ENCODE peak calls at places on chromosomes 1 and 21, in nine cellular contexts. U, A, S, O, L, V, N, Q and X are unnamed samples.

GRCh38 chr1:21644906-21645305 is 24.3 kb downstream of the RAP1GAP start:
- DNase-seq in Q (no peak), L (no peak), O (no peak), V (no peak), S (no peak), N (no peak), U (no peak), A (no peak), X (no peak)

GRCh38 chr1:219659005-219659632 is 46.2 kb upstream of the ZC3H11B start:
- DNase-seq in V (no peak), A (no peak), N (no peak), O (peak), U (no peak), Q (no peak), L (no peak), S (no peak), X (no peak)

GRCh38 chr1:174836543-174836942 is 163.2 kb upstream of the CACYBP start:
- DNase-seq in A (no peak), V (no peak), L (no peak), S (no peak), Q (no peak), U (no peak), O (no peak), N (no peak), X (no peak)

GRCh38 chr1:87100271-87100670 is 185.8 kb downstream of the HS2ST1 start:
- DNase-seq in L (no peak), V (no peak), S (no peak), Q (no peak), N (no peak), O (no peak), U (no peak), A (no peak), X (no peak)

GRCh38 chr1:11682799-11683198 is 1.9 kb upstream of the MAD2L2 start:
- DNase-seq in L (no peak), U (no peak), S (no peak), O (no peak), N (no peak), A (no peak), V (no peak), Q (peak), X (no peak)

GRCh38 chr1:94790246-94790645 is 29.9 kb upstream of the SLC44A3 start:
- DNase-seq in V (no peak), A (no peak), N (no peak), O (no peak), L (no peak), S (no peak), Q (no peak), U (no peak), X (no peak)

GRCh38 chr1:198556969-198557368 is 16.5 kb upstream of the ATP6V1G3 start:
- DNase-seq in N (no peak), U (no peak), L (peak), V (no peak), S (peak), A (peak), Q (peak), O (no peak), X (no peak)

GRCh38 chr1:22414244-22414751 is 37.4 kb upstream of the ZBTB40 start:
- DNase-seq in N (no peak), A (no peak), S (no peak), V (no peak), U (peak), O (peak), L (peak), Q (no peak), X (no peak)

DNA sequence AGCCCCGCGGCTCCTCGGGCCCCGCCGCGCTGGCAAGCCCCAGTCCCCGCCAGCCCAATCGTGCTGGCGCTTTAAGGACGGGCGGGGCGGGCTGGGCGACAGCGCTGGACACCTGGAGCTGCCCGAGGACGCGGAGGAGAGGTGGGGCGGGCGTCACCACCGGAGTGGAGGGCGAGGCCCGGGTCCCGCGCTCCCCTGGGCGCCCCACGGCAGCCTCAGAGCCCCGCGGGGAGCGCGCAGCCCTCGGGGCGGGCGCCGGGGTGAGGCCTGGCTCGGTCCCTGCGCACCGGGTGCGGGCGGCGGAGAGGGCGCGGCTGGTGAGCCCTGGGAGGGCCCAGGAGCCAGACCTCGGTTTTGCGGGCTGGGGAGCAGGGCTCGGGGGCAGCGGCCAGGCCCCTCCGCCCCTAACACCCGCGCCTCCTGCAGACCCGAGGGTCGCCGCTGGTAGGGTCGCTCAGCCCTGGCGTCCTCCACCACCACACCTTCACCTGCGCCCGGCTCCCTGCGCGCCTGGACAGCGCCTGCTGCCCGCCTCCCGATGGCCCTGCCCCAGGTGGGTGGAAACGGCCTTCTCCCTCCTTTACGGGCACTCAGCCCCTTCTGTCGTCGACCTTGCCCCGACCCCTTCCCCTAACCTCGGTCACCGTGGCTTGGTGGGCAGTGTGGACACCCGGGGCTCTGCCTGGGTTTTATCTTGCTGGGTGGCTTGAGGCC is at the start of gene TMEM61:
- DNase-seq in V (no peak), L (no peak), N (no peak), S (no peak), A (no peak), Q (no peak), O (no peak), U (no peak), X (no peak)
- H3K4me3 ChIP-seq in V (peak), L (no peak), N (peak), S (peak), A (no peak), Q (peak), O (peak), U (peak), X (peak)

DNA sequence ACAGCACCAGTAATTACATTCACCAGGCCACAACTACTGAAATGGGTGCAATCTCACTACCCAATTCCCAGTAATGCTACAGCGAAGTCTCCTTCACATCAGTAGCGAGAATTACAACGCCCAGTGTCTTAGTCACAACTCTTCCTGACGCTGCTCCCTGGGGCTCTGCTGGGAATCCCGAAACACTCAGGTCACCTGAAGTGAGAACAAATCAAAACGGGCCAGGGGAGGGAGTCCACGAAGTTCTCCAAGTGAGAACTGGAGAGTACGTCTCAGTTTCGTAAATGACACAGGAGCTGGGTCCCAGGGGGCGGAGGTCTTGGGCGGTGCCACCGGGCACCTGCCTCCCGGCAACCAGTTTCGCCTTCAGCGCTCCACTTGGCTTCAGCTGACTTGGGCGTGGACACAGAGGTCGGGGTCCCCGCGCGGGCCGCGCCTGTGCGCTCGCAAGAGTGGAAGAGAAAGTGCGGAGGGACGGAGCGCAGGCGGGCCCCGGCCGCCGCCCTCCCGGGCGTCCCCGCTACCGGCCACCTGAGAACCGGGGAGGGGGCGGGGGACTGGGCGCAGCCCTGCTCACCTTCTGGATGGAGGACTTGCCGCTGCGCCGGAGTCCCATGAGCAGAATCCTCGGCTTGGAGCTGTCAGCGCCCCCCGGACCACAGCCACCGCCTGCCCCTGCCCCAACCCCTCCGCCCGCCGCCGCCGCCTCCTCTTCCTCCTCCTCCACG is 575 bp downstream of the RRAGC start:
- DNase-seq in V (no peak), Q (peak), O (peak), S (peak), L (peak), U (peak), N (no peak), A (peak), X (peak)
- H3K27ac ChIP-seq in V (no peak), Q (peak), O (peak), S (peak), L (peak), U (no peak), N (peak), A (no peak), X (peak)

GRCh38 chr21:45420623-45421041 is 15.7 kb downstream of the COL18A1 start:
- DNase-seq in Q (peak), A (no peak), L (no peak), V (no peak), U (no peak), N (no peak), S (peak), O (no peak), X (no peak)
- H3K4me3 ChIP-seq in Q (no peak), A (no peak), L (no peak), V (no peak), U (no peak), N (peak), S (peak), O (no peak), X (peak)

GRCh38 chr1:182601416-182601786 is 2.8 kb downstream of the RGS16 start:
- DNase-seq in Q (no peak), A (peak), N (peak), U (peak), L (peak), O (peak), S (peak), V (peak), X (peak)

GRCh38 chr1:182600036-182600713 is 4.0 kb downstream of the RGS16 start:
- DNase-seq in Q (no peak), S (no peak), V (no peak), O (no peak), N (no peak), A (no peak), U (no peak), L (no peak), X (no peak)

GRCh38 chr1:182602945-182603645 is 1.1 kb downstream of the RGS16 start:
- DNase-seq in L (no peak), O (no peak), V (no peak), U (no peak), N (no peak), A (peak), Q (no peak), S (no peak), X (peak)

GRCh38 chr1:182600745-182601415 is 3.3 kb downstream of the RGS16 start:
- DNase-seq in U (no peak), S (no peak), O (no peak), V (no peak), N (no peak), Q (no peak), A (no peak), L (no peak), X (no peak)

DNA sequence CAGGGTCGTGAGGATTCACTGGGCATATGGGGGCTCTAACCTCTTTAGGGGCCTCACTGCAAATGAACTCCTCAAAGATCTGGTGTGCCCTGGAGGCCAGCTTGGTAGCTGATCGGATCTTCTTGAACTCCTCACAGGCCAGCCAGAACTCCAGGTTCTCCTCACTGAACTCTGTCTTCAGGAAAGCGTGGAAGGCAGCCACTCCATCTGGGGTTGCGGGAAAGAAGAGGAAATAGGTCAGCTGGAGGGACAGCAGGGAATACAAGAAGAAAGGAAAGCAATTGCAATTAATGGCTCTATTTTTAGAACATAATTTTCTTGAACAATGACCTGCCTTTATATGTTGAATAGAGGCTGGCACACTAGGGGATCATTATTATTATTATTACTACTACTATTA is 2.3 kb downstream of the RGS16 start:
- DNase-seq in S (no peak), Q (no peak), U (no peak), L (no peak), N (no peak), O (no peak), A (peak), V (no peak), X (no peak)
- H3K27ac ChIP-seq in S (peak), Q (no peak), U (no peak), L (no peak), N (no peak), O (no peak), A (peak), V (no peak), X (no peak)

DNA sequence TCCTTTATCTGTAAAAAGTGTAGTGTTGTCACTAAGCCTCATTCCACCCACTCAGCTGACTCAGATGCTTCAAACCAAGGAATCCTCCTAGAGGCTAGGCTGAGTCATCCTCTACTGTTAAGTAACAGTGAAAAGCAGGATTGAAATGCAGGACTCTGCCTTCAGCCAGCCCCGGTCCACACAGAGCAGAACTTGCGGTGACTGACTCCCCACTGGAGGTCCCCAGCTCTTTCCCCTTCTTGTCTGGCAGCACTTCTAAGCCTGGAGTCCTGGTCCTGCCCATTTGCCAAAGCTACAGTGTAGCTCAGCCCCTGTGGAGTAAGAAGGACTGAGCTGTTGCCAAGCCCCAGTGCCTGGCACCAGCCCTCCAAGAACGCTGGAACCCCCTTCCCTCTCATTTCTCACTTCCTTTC is 1.7 kb downstream of the RAB7B start:
- DNase-seq in O (peak), U (no peak), S (no peak), L (peak), A (no peak), V (peak), Q (peak), N (no peak), X (peak)
- H3K4me3 ChIP-seq in O (no peak), U (no peak), S (no peak), L (no peak), A (no peak), V (peak), Q (no peak), N (no peak), X (peak)

GRCh38 chr1:36306210-36306901 is at the start of gene SH3D21:
- DNase-seq in Q (peak), U (peak), N (no peak), V (no peak), O (no peak), L (no peak), A (peak), S (no peak), X (peak)
- H3K27ac ChIP-seq in Q (peak), U (no peak), N (peak), V (peak), O (no peak), L (peak), A (peak), S (peak), X (peak)